ENCODE peak calls at places on chromosomes 6 and 20, in eight cellular contexts. Q is T-helper 17 cell, Y is M059J, D is ELF-1, I is HCT116, P is stomach, G is T-helper 1 cell, R is cardiac fibroblast. V is an unnamed sample.
A peak's percentile ranks its signal among the peaks of the same experiment; 100 is the strongest.

GRCh38 chr6:21457647-21458046 is 135.9 kb upstream of the SOX4 start:
- DNase-seq in Q (no peak), Y (no peak), D (no peak), I (no peak), P (no peak), G (no peak), R (no peak), V (no peak)

GRCh38 chr20:50325651-50326050 is 135.0 kb downstream of the CEBPB start:
- DNase-seq in Q (no peak), Y (no peak), D (no peak), I (no peak), P (no peak), G (no peak), R (no peak), V (no peak)

GRCh38 chr6:96196633-96197032 is 180.9 kb downstream of the FUT9 start:
- DNase-seq in Q (no peak), Y (no peak), D (peak; percentile 68), I (no peak), P (no peak), G (no peak), R (no peak), V (no peak)

GRCh38 chr20:52536841-52537400 is 345.3 kb upstream of the ZFP64 start:
- DNase-seq in Q (no peak), Y (peak; percentile 62), D (no peak), I (no peak), P (no peak), G (no peak), R (no peak), V (no peak)

GRCh38 chr6:168410035-168410434 is 30.9 kb upstream of the SMOC2 start:
- DNase-seq in Q (no peak), Y (no peak), D (no peak), I (no peak), P (no peak), G (no peak), R (no peak), V (no peak)

GRCh38 chr6:70725817-70726413 is 58.2 kb downstream of the SMAP1 start:
- DNase-seq in Q (no peak), Y (no peak), D (no peak), I (no peak), P (no peak), G (no peak), R (peak; percentile 70), V (no peak)

GRCh38 chr6:108961985-108962384 is 113.8 kb downstream of the ARMC2 start:
- DNase-seq in Q (no peak), Y (peak; percentile 39), D (no peak), I (no peak), P (no peak), G (no peak), R (peak; percentile 90), V (no peak)

GRCh38 chr6:81750201-81750600 is 2.3 kb downstream of the TENT5A start:
- DNase-seq in Q (no peak), Y (no peak), D (no peak), I (no peak), P (no peak), G (no peak), R (no peak), V (no peak)

GRCh38 chr6:120671519-120671918 is 662.8 kb downstream of the TBC1D32 start:
- DNase-seq in Q (no peak), Y (no peak), D (peak; percentile 47), I (peak; percentile 2), P (no peak), G (no peak), R (no peak), V (no peak)

GRCh38 chr20:56843817-56844216 is 214.7 kb downstream of the TFAP2C start:
- DNase-seq in Q (no peak), Y (peak; percentile 31), D (no peak), I (peak; percentile 3), P (no peak), G (no peak), R (no peak), V (no peak)

GRCh38 chr20:3312940-3313656 is 74.1 kb upstream of the SLC4A11 start:
- DNase-seq in Q (no peak), Y (peak; percentile 69), D (no peak), I (no peak), P (no peak), G (no peak), R (peak; percentile 65), V (no peak)

GRCh38 chr6:5085638-5086293 is 625 bp downstream of the PPP1R3G start:
- DNase-seq in Q (no peak), Y (peak; percentile 45), D (peak; percentile 73), I (no peak), P (no peak), G (no peak), R (peak; percentile 44), V (no peak)

GRCh38 chr6:158807515-158808441 is 11.4 kb downstream of the EZR start:
- DNase-seq in Q (no peak), Y (no peak), D (no peak), I (no peak), P (peak; percentile 21), G (no peak), R (no peak), V (no peak)

GRCh38 chr20:22499475-22500174 is 84.7 kb downstream of the FOXA2 start:
- DNase-seq in Q (no peak), Y (no peak), D (no peak), I (no peak), P (no peak), G (no peak), R (no peak), V (no peak)

GRCh38 chr6:36963451-36964290 is 9.1 kb downstream of the PI16 start:
- DNase-seq in Q (no peak), Y (no peak), D (no peak), I (no peak), P (no peak), G (no peak), R (no peak), V (no peak)

GRCh38 chr20:7025635-7026034 is 258.1 kb downstream of the BMP2 start:
- DNase-seq in Q (no peak), Y (no peak), D (no peak), I (no peak), P (no peak), G (no peak), R (no peak), V (no peak)

GRCh38 chr6:144931172-144932035 is 646.3 kb downstream of the UTRN start:
- DNase-seq in Q (peak; percentile 10), Y (peak; percentile 70), D (peak; percentile 28), I (no peak), P (peak; percentile 35), G (no peak), R (peak; percentile 67), V (no peak)

GRCh38 chr6:6006428-6007310 is at the start of gene NRN1:
- DNase-seq in Q (no peak), Y (peak; percentile 81), D (no peak), I (no peak), P (no peak), G (no peak), R (no peak), V (no peak)

GRCh38 chr20:47985092-47985850 is 200.0 kb upstream of the SULF2 start:
- DNase-seq in Q (no peak), Y (peak; percentile 95), D (peak; percentile 36), I (no peak), P (no peak), G (no peak), R (no peak), V (no peak)

GRCh38 chr6:79377830-79378460 is 143.5 kb upstream of the HMGN3 start:
- DNase-seq in Q (no peak), Y (no peak), D (peak; percentile 7), I (no peak), P (no peak), G (no peak), R (peak; percentile 71), V (no peak)

GRCh38 chr6:22025468-22026159 is 271.2 kb downstream of the PRL start:
- DNase-seq in Q (no peak), Y (peak; percentile 84), D (peak; percentile 91), I (no peak), P (no peak), G (no peak), R (peak; percentile 92), V (no peak)

GRCh38 chr6:105759946-105760345 is 326.2 kb upstream of the PRDM1 start:
- DNase-seq in Q (no peak), Y (peak; percentile 43), D (no peak), I (no peak), P (no peak), G (no peak), R (peak; percentile 57), V (no peak)

GRCh38 chr6:131779304-131779703 is 28.5 kb upstream of the ENPP1 start:
- DNase-seq in Q (no peak), Y (no peak), D (no peak), I (no peak), P (no peak), G (no peak), R (no peak), V (no peak)

GRCh38 chr6:107847844-107848802 is 24.0 kb upstream of the SCML4 start:
- DNase-seq in Q (peak; percentile 73), Y (peak; percentile 83), D (peak; percentile 96), I (peak; percentile 34), P (peak; percentile 90), G (peak; percentile 63), R (peak; percentile 78), V (peak; percentile 98)

GRCh38 chr6:16519265-16520242 is 241.7 kb downstream of the ATXN1 start:
- DNase-seq in Q (no peak), Y (no peak), D (no peak), I (no peak), P (no peak), G (no peak), R (no peak), V (no peak)

GRCh38 chr6:168046696-168047095 is 32.3 kb downstream of the FRMD1 start:
- DNase-seq in Q (no peak), Y (no peak), D (no peak), I (no peak), P (no peak), G (no peak), R (no peak), V (no peak)

GRCh38 chr6:53827485-53827884 is 32.7 kb downstream of the LRRC1 start:
- DNase-seq in Q (no peak), Y (peak; percentile 46), D (no peak), I (no peak), P (no peak), G (no peak), R (no peak), V (no peak)

GRCh38 chr6:136968831-136969230 is 46.7 kb downstream of the SLC35D3 start:
- DNase-seq in Q (no peak), Y (no peak), D (no peak), I (no peak), P (no peak), G (no peak), R (no peak), V (no peak)

GRCh38 chr6:69593706-69594105 is 203.1 kb downstream of the LMBRD1 start:
- DNase-seq in Q (no peak), Y (peak; percentile 21), D (no peak), I (no peak), P (no peak), G (no peak), R (no peak), V (no peak)

GRCh38 chr6:125095501-125096301 is 57.9 kb upstream of the TPD52L1 start:
- DNase-seq in Q (no peak), Y (peak; percentile 65), D (no peak), I (no peak), P (no peak), G (no peak), R (peak; percentile 78), V (no peak)

GRCh38 chr6:45922728-45923351 is 92.8 kb downstream of the CLIC5 start:
- DNase-seq in Q (peak; percentile 30), Y (peak; percentile 83), D (peak; percentile 80), I (peak; percentile 52), P (peak; percentile 53), G (no peak), R (peak; percentile 91), V (peak; percentile 65)

GRCh38 chr6:44682987-44683779 is 295.7 kb downstream of the CDC5L start:
- DNase-seq in Q (no peak), Y (no peak), D (no peak), I (no peak), P (no peak), G (no peak), R (no peak), V (no peak)

GRCh38 chr6:109787312-109787711 is 96.2 kb downstream of the FIG4 start:
- DNase-seq in Q (no peak), Y (no peak), D (no peak), I (no peak), P (no peak), G (no peak), R (no peak), V (no peak)

GRCh38 chr6:166760288-166760687 is 133.2 kb upstream of the RPS6KA2 start:
- DNase-seq in Q (peak; percentile 44), Y (peak; percentile 13), D (peak; percentile 62), I (no peak), P (no peak), G (no peak), R (no peak), V (no peak)

V was measured in left lung.